ENCODE peak calls at places on chromosomes 3 and 15, in eight cellular contexts. H is IMR-90, A is omental fat pad, G is transverse colon, U is WTC11, M is endothelial cell, P is spleen, Y is coronary artery. E is an unnamed sample.

GRCh38 chr3:153640689-153641308 is 478.8 kb downstream of the RAP2B start:
- DNase-seq in H (no peak), A (no peak), G (peak), U (peak), M (no peak), P (no peak), Y (no peak), E (no peak)

GRCh38 chr3:156840826-156841689 is 14.9 kb downstream of the LEKR1 start:
- DNase-seq in H (no peak), A (no peak), G (no peak), U (no peak), M (no peak), P (no peak), Y (no peak), E (no peak)

GRCh38 chr3:182793663-182794454 is 555 bp downstream of the ATP11B start:
- DNase-seq in H (peak), A (no peak), G (peak), U (peak), M (peak), P (peak), Y (peak), E (peak)

GRCh38 chr3:40847571-40847992 is 322.8 kb downstream of the ZNF621 start:
- DNase-seq in H (no peak), A (no peak), G (no peak), U (peak), M (peak), P (no peak), Y (no peak), E (no peak)

GRCh38 chr3:62188547-62189375 is 184.6 kb downstream of the FEZF2 start:
- DNase-seq in H (peak), A (peak), G (peak), U (peak), M (peak), P (peak), Y (no peak), E (peak)

GRCh38 chr15:40249477-40250303 is 10.8 kb downstream of the PAK6 start:
- DNase-seq in H (peak), A (no peak), G (no peak), U (peak), M (no peak), P (peak), Y (no peak), E (peak)

GRCh38 chr3:71416868-71417267 is 166.7 kb downstream of the FOXP1 start:
- DNase-seq in H (no peak), A (no peak), G (no peak), U (peak), M (no peak), P (peak), Y (no peak), E (no peak)

GRCh38 chr3:106963446-106963845 is 413.8 kb upstream of the CCDC54 start:
- DNase-seq in H (peak), A (no peak), G (no peak), U (no peak), M (no peak), P (no peak), Y (no peak), E (no peak)

GRCh38 chr15:83973816-83974215 is 261.8 kb upstream of the GOLGA6L4 start:
- DNase-seq in H (peak), A (no peak), G (no peak), U (no peak), M (no peak), P (no peak), Y (no peak), E (no peak)
- TF ChIP-seq CTCF in H (peak), A (no peak), G (no peak), U (peak), M (peak), P (peak), Y (no peak), E (peak)

DNA sequence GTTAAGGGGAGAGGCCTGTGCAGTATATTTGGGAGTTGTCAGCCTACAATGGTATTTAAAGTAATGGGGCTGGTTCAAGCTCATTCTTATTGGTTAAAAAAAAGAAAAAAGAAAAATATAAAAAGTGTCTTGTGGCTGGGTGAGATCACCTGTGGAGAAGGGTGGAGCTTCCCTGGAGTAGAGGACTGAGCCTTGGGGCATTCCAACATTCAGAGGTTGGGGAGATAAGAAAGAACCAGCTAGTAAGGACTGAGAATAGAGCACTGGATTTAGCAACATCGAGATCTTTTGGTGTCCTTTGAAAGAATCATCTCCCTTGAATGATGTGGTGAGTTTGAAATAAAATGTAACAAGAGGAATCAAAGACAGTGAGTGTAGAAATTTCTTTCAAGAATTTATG is 5.2 kb downstream of the SLC49A4 start:
- DNase-seq in H (no peak), A (no peak), G (no peak), U (no peak), M (no peak), P (no peak), Y (no peak), E (no peak)
- TF ChIP-seq CTCF in H (no peak), A (no peak), G (no peak), U (no peak), M (no peak), P (no peak), Y (no peak), E (no peak)

GRCh38 chr3:29755416-29755815 is 474.5 kb downstream of the RBMS3 start:
- DNase-seq in H (no peak), A (no peak), G (no peak), U (no peak), M (no peak), P (no peak), Y (no peak), E (no peak)

GRCh38 chr3:29758108-29759020 is 477.5 kb downstream of the RBMS3 start:
- DNase-seq in H (peak), A (no peak), G (no peak), U (no peak), M (no peak), P (no peak), Y (no peak), E (no peak)

GRCh38 chr3:29759443-29760033 is 478.7 kb downstream of the RBMS3 start:
- DNase-seq in H (peak), A (no peak), G (no peak), U (no peak), M (no peak), P (no peak), Y (no peak), E (no peak)

GRCh38 chr3:29757054-29757777 is 476.3 kb downstream of the RBMS3 start:
- DNase-seq in H (peak), A (no peak), G (no peak), U (no peak), M (no peak), P (no peak), Y (no peak), E (no peak)

DNA sequence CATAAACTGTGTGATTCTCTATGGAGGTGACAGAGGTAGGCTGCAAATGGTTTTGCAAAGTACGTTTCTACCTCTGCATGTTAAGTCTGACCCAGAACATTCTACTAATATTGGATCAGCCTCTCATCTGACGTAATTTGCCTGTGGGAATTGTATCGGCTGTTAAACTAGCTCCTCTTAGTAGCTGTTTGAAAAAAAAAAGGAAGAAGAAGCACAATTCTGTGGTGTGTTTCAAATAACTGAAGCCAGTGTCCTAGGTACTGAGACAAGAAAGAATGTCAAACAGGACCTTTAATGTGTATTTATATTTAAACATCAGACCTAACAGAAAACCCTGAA is 478.1 kb downstream of the RBMS3 start:
- DNase-seq in H (peak), A (no peak), G (no peak), U (no peak), M (no peak), P (no peak), Y (no peak), E (no peak)
- TF ChIP-seq CTCF in H (no peak), A (no peak), G (no peak), U (no peak), M (no peak), P (no peak), Y (no peak), E (no peak)

DNA sequence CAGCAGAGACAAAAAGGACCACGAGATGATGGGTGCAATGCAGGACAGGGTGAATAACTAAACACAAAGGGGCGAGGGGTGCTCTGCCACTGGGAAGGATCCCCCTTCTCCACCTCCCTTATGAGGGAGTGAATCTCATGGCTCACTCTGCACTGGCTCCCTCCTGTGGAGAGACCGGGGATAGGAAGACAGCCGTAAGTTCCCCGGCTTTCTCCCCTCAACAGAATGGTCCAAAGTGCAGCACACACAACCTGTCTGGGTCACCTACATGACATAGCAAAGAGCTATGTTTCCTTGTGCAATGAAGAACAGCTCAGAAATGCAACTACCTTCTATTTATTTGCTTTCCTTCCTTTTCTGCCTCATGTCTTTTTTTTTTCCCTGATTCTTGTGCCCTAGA is 7.8 kb upstream of the ACSBG1 start:
- DNase-seq in H (no peak), A (no peak), G (peak), U (peak), M (peak), P (no peak), Y (no peak), E (no peak)
- TF ChIP-seq CTCF in H (peak), A (no peak), G (peak), U (peak), M (peak), P (no peak), Y (no peak), E (peak)

E was measured in osteoblast.